ENCODE peak calls at places on chromosomes 5 and 9, in seven cellular contexts. C is spleen, U is Peyer's patch, T is cardiac fibroblast, Z is mucosa of descending colon, A is foreskin fibroblast, W is sigmoid colon. J is an unnamed sample.
A peak's percentile ranks its signal among the peaks of the same experiment; 100 is the strongest.

GRCh38 chr5:148336704-148337435 is 1.5 kb downstream of the SPINK9 start:
- DNase-seq in A (no peak), C (no peak), U (no peak), T (no peak), Z (no peak), W (no peak), J (no peak)

GRCh38 chr9:72703574-72703973 is 182.2 kb downstream of the TMC1 start:
- DNase-seq in W (no peak), Z (no peak), U (no peak), T (no peak), C (no peak), A (peak; percentile 53), J (no peak)

GRCh38 chr5:139895046-139895445 is 99.4 kb downstream of the PSD2 start:
- DNase-seq in U (no peak), W (no peak), T (no peak), Z (no peak), A (no peak), C (no peak), J (peak; percentile 26)

GRCh38 chr5:139644646-139645494 is 3.3 kb upstream of the CXXC5 start:
- DNase-seq in T (no peak), Z (peak; percentile 9), U (peak; percentile 15), A (peak; percentile 8), C (peak; percentile 51), W (peak; percentile 26), J (peak; percentile 16)

GRCh38 chr5:98777295-98777694 is 3.8 kb downstream of the RGMB start:
- DNase-seq in W (no peak), U (no peak), Z (no peak), C (no peak), T (no peak), A (peak; percentile 27), J (no peak)

GRCh38 chr9:90905822-90906221 is 104.2 kb downstream of the SYK start:
- DNase-seq in W (no peak), Z (no peak), A (no peak), U (no peak), C (no peak), T (no peak), J (no peak)

GRCh38 chr5:73534001-73534547 is 31.4 kb downstream of the ANKRA2 start:
- DNase-seq in W (no peak), C (no peak), Z (no peak), A (peak; percentile 62), U (no peak), T (no peak), J (no peak)

GRCh38 chr9:138073408-138073807 is 195.8 kb downstream of the CACNA1B start:
- DNase-seq in C (peak; percentile 41), U (peak; percentile 7), Z (no peak), A (no peak), W (no peak), T (no peak), J (peak; percentile 40)

GRCh38 chr5:56003179-56003578 is 8.4 kb upstream of the IL6ST start:
- DNase-seq in U (no peak), W (no peak), T (peak; percentile 54), Z (peak; percentile 81), A (peak; percentile 90), C (no peak), J (no peak)

DNA sequence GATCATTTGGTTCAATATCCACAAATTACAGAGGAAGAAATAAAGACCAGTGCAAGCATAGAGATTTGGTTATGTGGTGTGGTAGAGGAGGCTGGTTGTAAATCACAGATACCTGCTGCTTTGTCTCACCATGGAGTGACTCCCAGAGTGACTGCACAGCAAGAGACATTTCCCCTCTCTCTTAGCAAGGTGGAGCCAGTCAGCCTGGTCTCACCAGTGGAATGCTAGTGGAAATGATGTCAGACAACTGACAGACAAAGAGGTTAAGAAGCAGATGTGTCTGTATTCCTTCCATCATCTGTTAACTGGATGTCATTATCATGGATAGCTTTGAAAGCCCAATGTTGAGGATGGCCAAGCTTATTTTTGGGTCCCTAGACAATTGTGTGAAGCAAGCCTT is 509.4 kb upstream of the SEMA6A start:
- DNase-seq in W (no peak), C (no peak), T (no peak), U (no peak), Z (no peak), A (no peak), J (no peak)
- H3K4me3 ChIP-seq in W (no peak overlapping the region), C (no peak overlapping the region), T (no peak overlapping the region), U (no peak overlapping the region), Z (no peak overlapping the region), A (no peak overlapping the region), J (no peak overlapping the region)

GRCh38 chr5:123089572-123089970 is 530 bp downstream of the PRDM6 start:
- DNase-seq in W (peak; percentile 79), Z (no peak), A (peak; percentile 67), U (no peak), C (no peak), T (peak; percentile 51), J (no peak)

GRCh38 chr5:123090641-123091257 is 1.7 kb downstream of the PRDM6 start:
- DNase-seq in W (no peak), T (no peak), C (no peak), U (no peak), A (no peak), Z (no peak), J (no peak)

GRCh38 chr5:123088031-123088805 is 823 bp upstream of the PRDM6 start:
- DNase-seq in Z (peak; percentile 22), A (peak; percentile 26), U (no peak), W (peak; percentile 80), C (no peak), T (no peak), J (no peak)

GRCh38 chr5:123091258-123091987 is 2.4 kb downstream of the PRDM6 start:
- DNase-seq in Z (no peak), W (no peak), C (no peak), A (no peak), T (no peak), U (no peak), J (no peak)

GRCh38 chr5:123089971-123090640 is 1.1 kb downstream of the PRDM6 start:
- DNase-seq in U (no peak), C (no peak), W (peak; percentile 65), A (peak; percentile 61), Z (peak; percentile 17), T (peak; percentile 33), J (peak; percentile 74)
- H3K4me3 ChIP-seq in U (peak overlapping the region; percentile 39), C (peak overlapping the region; percentile 18), W (peak overlapping the region; percentile 70), A (peak overlapping the region; percentile 75), Z (no peak overlapping the region), T (peak overlapping the region; percentile 54), J (peak overlapping the region; percentile 58)

DNA sequence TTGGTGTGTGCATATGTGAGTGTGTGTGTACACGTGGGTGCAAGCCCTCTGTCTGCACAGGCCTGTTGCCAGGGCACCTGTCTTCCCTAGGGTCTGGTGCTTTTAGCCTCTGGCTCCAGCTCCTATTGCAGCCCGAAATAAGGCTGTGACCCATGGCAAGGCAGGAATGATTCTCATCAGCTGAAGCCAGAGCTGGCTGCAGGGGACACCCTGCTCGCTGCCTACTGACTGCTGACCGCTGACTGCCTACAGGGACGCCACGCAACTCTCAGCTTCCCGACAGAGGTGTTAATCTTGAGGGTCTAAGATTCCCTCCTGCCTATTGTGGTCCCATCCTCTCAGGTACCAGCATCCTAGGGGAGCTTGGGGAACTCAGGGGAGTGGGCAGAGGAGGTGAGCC is at the start of gene MYOZ3:
- DNase-seq in A (no peak), Z (no peak), T (no peak), W (no peak), C (no peak), U (no peak), J (no peak)
- H3K4me3 ChIP-seq in A (no peak within 1 kb of the TSS), Z (no peak within 1 kb of the TSS), T (no peak within 1 kb of the TSS), W (no peak within 1 kb of the TSS), C (no peak within 1 kb of the TSS), U (no peak within 1 kb of the TSS), J (no peak within 1 kb of the TSS)

GRCh38 chr9:124423155-124423554 is 7.9 kb upstream of the PSMB7 start:
- DNase-seq in Z (no peak), A (no peak), T (no peak), C (no peak), U (no peak), W (peak; percentile 20), J (no peak)

GRCh38 chr9:124415852-124416484 is 726 bp upstream of the PSMB7 start:
- DNase-seq in A (no peak), U (no peak), T (no peak), Z (no peak), C (no peak), W (peak; percentile 53), J (no peak)

GRCh38 chr9:124423591-124423990 is 8.3 kb upstream of the PSMB7 start:
- DNase-seq in U (no peak), C (no peak), A (no peak), Z (no peak), T (no peak), W (peak; percentile 52), J (no peak)

GRCh38 chr9:124419832-124420489 is 4.7 kb upstream of the PSMB7 start:
- DNase-seq in Z (no peak), T (no peak), U (no peak), W (no peak), A (no peak), C (no peak), J (no peak)

DNA sequence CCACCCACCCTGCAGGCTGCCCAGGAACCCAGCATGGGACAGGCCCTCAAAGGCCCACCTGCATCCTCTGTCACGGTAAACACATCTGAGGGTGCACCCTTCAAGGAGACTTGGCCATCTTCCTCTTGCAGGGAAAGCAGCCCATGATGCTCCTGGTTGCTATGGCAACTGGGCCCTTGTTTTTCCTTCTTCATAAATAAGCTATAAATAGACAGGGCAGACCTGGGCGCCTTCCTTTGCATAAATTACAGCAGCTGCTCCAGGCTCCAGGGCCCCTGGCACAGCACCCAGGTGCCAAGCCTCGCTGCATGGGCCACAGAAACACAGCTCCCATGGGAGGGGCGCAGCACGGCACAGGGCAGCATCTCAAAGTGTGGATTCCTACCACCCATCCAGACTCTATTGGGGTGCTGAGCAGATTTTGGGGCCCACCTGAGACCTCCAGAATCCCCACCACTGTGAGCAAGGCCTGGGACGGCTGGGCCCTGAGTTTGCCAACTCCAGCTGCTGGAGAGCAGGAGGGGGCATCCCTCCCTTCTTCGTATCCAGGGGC is 5.8 kb upstream of the PSMB7 start:
- DNase-seq in W (peak; percentile 53), C (no peak), U (no peak), T (peak; percentile 26), A (no peak), Z (no peak), J (no peak)
- H3K4me3 ChIP-seq in W (no peak overlapping the region), C (no peak overlapping the region), U (no peak overlapping the region), T (no peak overlapping the region), A (no peak overlapping the region), Z (no peak overlapping the region), J (no peak overlapping the region)

GRCh38 chr9:23822331-23823169 is 3.5 kb downstream of the ELAVL2 start:
- DNase-seq in W (no peak), Z (no peak), T (no peak), C (no peak), U (no peak), A (no peak), J (no peak)
- H3K4me3 ChIP-seq in W (no peak overlapping the region), Z (no peak overlapping the region), T (no peak overlapping the region), C (no peak overlapping the region), U (no peak overlapping the region), A (no peak overlapping the region), J (no peak overlapping the region)

GRCh38 chr5:32387176-32387575 is 57.4 kb downstream of the ZFR start:
- DNase-seq in W (no peak), A (no peak), T (peak; percentile 58), Z (no peak), U (no peak), C (no peak), J (no peak)
- H3K4me3 ChIP-seq in W (no peak overlapping the region), A (no peak overlapping the region), T (no peak overlapping the region), Z (no peak overlapping the region), U (no peak overlapping the region), C (no peak overlapping the region), J (no peak overlapping the region)

DNA sequence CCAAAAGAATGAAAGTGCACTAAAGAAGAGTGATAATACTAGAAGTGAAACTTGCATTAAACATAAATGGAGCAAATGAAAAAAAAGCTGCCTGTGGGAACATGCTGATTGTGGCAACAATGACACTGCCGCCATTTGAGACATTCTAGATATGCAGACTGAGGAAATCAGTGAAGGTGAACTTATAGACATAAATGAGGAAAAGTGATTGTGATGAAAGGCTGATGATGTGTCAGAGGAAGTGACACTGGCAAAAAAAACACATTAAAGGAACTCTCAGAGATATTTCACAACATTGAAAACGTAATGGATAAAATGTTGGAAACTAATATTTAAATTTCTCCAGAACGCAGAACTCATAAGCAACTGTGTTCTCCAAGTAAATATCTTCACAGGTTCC is 1.2 kb downstream of the ERCC8 start:
- DNase-seq in C (no peak), T (no peak), A (peak; percentile 6), W (no peak), Z (no peak), U (no peak), J (no peak)
- H3K4me3 ChIP-seq in C (no peak overlapping the region), T (no peak overlapping the region), A (peak overlapping the region; percentile 72), W (peak overlapping the region; percentile 65), Z (no peak overlapping the region), U (peak overlapping the region; percentile 61), J (no peak overlapping the region)